ENCODE peak calls at places on chromosomes 4 and X, in ten cellular contexts. C is heart right ventricle; A is stromal cell of bone marrow; M is OCI-LY7; W is activated CD4-positive, alpha-beta T cell treated with anti-CD3 and anti-CD28 coated beads, Interleukin-2, amount 10 ng/mL, durations not matched to agents 7 days and 5 days; N is HCT116; P is aorta; Q is GDM1; Z is uterus; K is hypothalamus. U is an unnamed sample.

GRCh38 chr4:41176357-41176756 is 38.0 kb downstream of the APBB2 start:
- DNase-seq in C (no peak), A (no peak), M (no peak), W (no peak), N (no peak), P (no peak), Q (no peak), Z (no peak), K (no peak), U (peak)

GRCh38 chr4:23815351-23815750 is 74.5 kb downstream of the PPARGC1A start:
- DNase-seq in C (no peak), A (no peak), M (no peak), W (no peak), N (no peak), P (no peak), Q (no peak), Z (no peak), K (no peak), U (no peak)

GRCh38 chrX:100994352-100995281 is 25.1 kb downstream of the ARL13A start:
- DNase-seq in C (no peak), A (no peak), M (no peak), W (no peak), N (peak), P (no peak), Q (no peak), Z (no peak), K (no peak), U (peak)

GRCh38 chrX:45619290-45619689 is 418.6 kb upstream of the DIPK2B start:
- DNase-seq in C (no peak), A (no peak), M (no peak), W (no peak), N (no peak), P (no peak), Q (no peak), Z (no peak), K (no peak), U (no peak)

GRCh38 chr4:1109898-1110506 is 3.4 kb downstream of the RNF212 start:
- DNase-seq in C (no peak), A (no peak), M (no peak), W (no peak), N (no peak), P (no peak), Q (no peak), Z (no peak), K (no peak), U (no peak)

GRCh38 chr4:151830168-151830567 is 69.4 kb upstream of the GATB start:
- DNase-seq in C (no peak), A (no peak), M (no peak), W (no peak), N (no peak), P (no peak), Q (no peak), Z (no peak), K (no peak), U (no peak)

GRCh38 chr4:123696712-123697111 is 300.1 kb downstream of the SPRY1 start:
- DNase-seq in C (no peak), A (no peak), M (no peak), W (no peak), N (no peak), P (no peak), Q (no peak), Z (no peak), K (no peak), U (no peak)

GRCh38 chr4:116439330-116439729 is 646.0 kb downstream of the TRAM1L1 start:
- DNase-seq in C (no peak), A (no peak), M (no peak), W (no peak), N (no peak), P (no peak), Q (no peak), Z (no peak), K (no peak), U (no peak)

GRCh38 chrX:42755820-42756219 is 22.1 kb downstream of the PPP1R2C start:
- DNase-seq in C (peak), A (peak), M (no peak), W (no peak), N (no peak), P (peak), Q (no peak), Z (no peak), K (no peak), U (peak)

GRCh38 chr4:143486314-143486713 is 27.2 kb upstream of the SMARCA5 start:
- DNase-seq in C (no peak), A (no peak), M (no peak), W (no peak), N (no peak), P (no peak), Q (no peak), Z (no peak), K (no peak), U (no peak)

GRCh38 chr4:145231906-145232700 is 51.7 kb upstream of the OTUD4 start:
- DNase-seq in C (no peak), A (no peak), M (no peak), W (no peak), N (no peak), P (no peak), Q (no peak), Z (no peak), K (no peak), U (peak)

GRCh38 chrX:120560405-120560841 is 339 bp downstream of the CUL4B start:
- DNase-seq in C (no peak), A (peak), M (peak), W (peak), N (no peak), P (no peak), Q (no peak), Z (peak), K (peak), U (peak)

GRCh38 chr4:168705121-168705520 is 208.3 kb downstream of the PALLD start:
- DNase-seq in C (no peak), A (no peak), M (no peak), W (no peak), N (no peak), P (no peak), Q (no peak), Z (no peak), K (no peak), U (no peak)

GRCh38 chr4:88802138-88802537 is 104.5 kb upstream of the NAP1L5 start:
- DNase-seq in C (no peak), A (no peak), M (no peak), W (no peak), N (no peak), P (no peak), Q (no peak), Z (no peak), K (no peak), U (no peak)

GRCh38 chrX:81316163-81316562 is 114.3 kb downstream of the SH3BGRL start:
- DNase-seq in C (no peak), A (no peak), M (no peak), W (no peak), N (no peak), P (no peak), Q (no peak), Z (no peak), K (no peak), U (no peak)

GRCh38 chrX:41087219-41087618 is 2.0 kb downstream of the USP9X start:
- DNase-seq in C (no peak), A (no peak), M (no peak), W (no peak), N (no peak), P (no peak), Q (no peak), Z (no peak), K (no peak), U (no peak)

GRCh38 chr4:99800332-99801004 is 16.2 kb upstream of the DAPP1 start:
- DNase-seq in C (no peak), A (no peak), M (no peak), W (no peak), N (no peak), P (no peak), Q (no peak), Z (no peak), K (no peak), U (no peak)

GRCh38 chrX:31114858-31115257 is 43.0 kb upstream of the FTHL17 start:
- DNase-seq in C (no peak), A (no peak), M (no peak), W (no peak), N (no peak), P (no peak), Q (no peak), Z (no peak), K (no peak), U (no peak)

GRCh38 chr4:13537832-13538177 is 6.5 kb downstream of the NKX3-2 start:
- DNase-seq in C (no peak), A (no peak), M (no peak), W (no peak), N (no peak), P (no peak), Q (no peak), Z (no peak), K (no peak), U (no peak)

GRCh38 chr4:169184686-169185085 is 86.1 kb downstream of the SH3RF1 start:
- DNase-seq in C (no peak), A (no peak), M (no peak), W (no peak), N (no peak), P (no peak), Q (no peak), Z (no peak), K (no peak), U (no peak)

GRCh38 chr4:7186081-7186480 is 6.3 kb upstream of the SORCS2 start:
- DNase-seq in C (no peak), A (no peak), M (peak), W (no peak), N (no peak), P (no peak), Q (no peak), Z (no peak), K (no peak), U (no peak)

GRCh38 chr4:35500812-35501211 is 743.5 kb downstream of the ARAP2 start:
- DNase-seq in C (no peak), A (no peak), M (no peak), W (no peak), N (no peak), P (no peak), Q (peak), Z (no peak), K (no peak), U (no peak)

GRCh38 chr4:76198411-76199237 is 15.0 kb downstream of the SCARB2 start:
- DNase-seq in C (no peak), A (no peak), M (peak), W (peak), N (no peak), P (peak), Q (peak), Z (peak), K (peak), U (no peak)

GRCh38 chr4:19239565-19239964 is 1012.1 kb upstream of the SLIT2 start:
- DNase-seq in C (no peak), A (peak), M (no peak), W (no peak), N (no peak), P (no peak), Q (no peak), Z (no peak), K (no peak), U (peak)

GRCh38 chr4:129109965-129110824 is 14.2 kb downstream of the C4orf33 start:
- DNase-seq in C (no peak), A (no peak), M (no peak), W (no peak), N (no peak), P (no peak), Q (no peak), Z (no peak), K (no peak), U (no peak)

GRCh38 chr4:5463936-5464650 is 244.3 kb downstream of the EVC2 start:
- DNase-seq in C (no peak), A (no peak), M (no peak), W (no peak), N (no peak), P (no peak), Q (no peak), Z (no peak), K (no peak), U (no peak)

GRCh38 chrX:48957477-48957826 is at the start of gene OTUD5:
- DNase-seq in C (peak), A (no peak), M (peak), W (no peak), N (no peak), P (peak), Q (no peak), Z (no peak), K (peak), U (no peak)

GRCh38 chr4:33063238-33063637 is 2343.1 kb downstream of the PCDH7 start:
- DNase-seq in C (no peak), A (no peak), M (no peak), W (no peak), N (no peak), P (no peak), Q (no peak), Z (no peak), K (no peak), U (no peak)

GRCh38 chrX:111869639-111870034 is 6.3 kb upstream of the TRPC5OS start:
- DNase-seq in C (no peak), A (peak), M (peak), W (peak), N (peak), P (no peak), Q (no peak), Z (no peak), K (peak), U (no peak)

GRCh38 chrX:47146121-47146935 is 1.3 kb downstream of the RBM10 start:
- DNase-seq in C (no peak), A (no peak), M (no peak), W (no peak), N (no peak), P (no peak), Q (no peak), Z (no peak), K (peak), U (no peak)

GRCh38 chr4:87003266-87003665 is 68.5 kb downstream of the AFF1 start:
- DNase-seq in C (no peak), A (no peak), M (no peak), W (no peak), N (no peak), P (no peak), Q (no peak), Z (no peak), K (no peak), U (peak)